ENCODE peak calls at places on chromosome 7, in ten cellular contexts. I, T, S, E, J, R, V, U, O and M are unnamed samples.

GRCh38 chr7:68604516-68604915 is 993.8 kb upstream of the AUTS2 start:
- DNase-seq in I (no peak), T (no peak), S (no peak), E (no peak), J (no peak), R (no peak), V (no peak), U (no peak), O (no peak), M (no peak)

GRCh38 chr7:90474284-90475210 is 5.1 kb downstream of the PTTG1IP2 start:
- DNase-seq in I (no peak), T (no peak), S (no peak), E (no peak), J (no peak), R (no peak), V (no peak), U (no peak), O (peak; percentile 67), M (no peak)

GRCh38 chr7:141071260-141071854 is 2.5 kb upstream of the TMEM178B start:
- DNase-seq in I (no peak), T (peak; percentile 87), S (no peak), E (peak; percentile 16), J (peak; percentile 71), R (peak; percentile 40), V (peak; percentile 35), U (peak; percentile 38), O (no peak), M (no peak)

GRCh38 chr7:102272075-102272916 is 14.4 kb upstream of the SH2B2 start:
- DNase-seq in I (peak; percentile 84), T (peak; percentile 93), S (peak; percentile 62), E (peak; percentile 76), J (peak; percentile 85), R (peak; percentile 86), V (peak; percentile 83), U (peak; percentile 75), O (peak; percentile 28), M (peak; percentile 89)

GRCh38 chr7:143245123-143245522 is 18.1 kb upstream of the GSTK1 start:
- DNase-seq in I (no peak), T (no peak), S (no peak), E (no peak), J (no peak), R (no peak), V (no peak), U (no peak), O (no peak), M (no peak)

GRCh38 chr7:158557441-158557755 is 30.2 kb downstream of the PTPRN2 start:
- DNase-seq in I (no peak), T (no peak), S (no peak), E (no peak), J (no peak), R (no peak), V (no peak), U (no peak), O (no peak), M (no peak)

GRCh38 chr7:43201912-43202311 is 89.5 kb downstream of the HECW1 start:
- DNase-seq in I (no peak), T (peak; percentile 3), S (no peak), E (no peak), J (no peak), R (no peak), V (no peak), U (no peak), O (no peak), M (no peak)

GRCh38 chr7:122528879-122529481 is 169.9 kb downstream of the RNF133 start:
- DNase-seq in I (no peak), T (no peak), S (no peak), E (no peak), J (no peak), R (peak; percentile 10), V (no peak), U (no peak), O (peak; percentile 5), M (no peak)

GRCh38 chr7:74480861-74481417 is 27.2 kb downstream of the GTF2IRD1 start:
- DNase-seq in I (peak; percentile 87), T (no peak), S (no peak), E (no peak), J (no peak), R (no peak), V (peak; percentile 62), U (peak; percentile 49), O (peak; percentile 67), M (no peak)
- TF ChIP-seq CTCF in I (no peak), T (no peak), S (no peak), E (no peak), J (no peak), R (no peak), V (no peak), U (no peak), O (no peak), M (no peak)

GRCh38 chr7:106736508-106737201 is 75.7 kb upstream of the CCDC71L start:
- DNase-seq in I (no peak), T (peak; percentile 78), S (no peak), E (peak; percentile 15), J (no peak), R (peak; percentile 33), V (no peak), U (no peak), O (peak; percentile 75), M (no peak)

GRCh38 chr7:106736123-106736507 is 75.2 kb upstream of the CCDC71L start:
- DNase-seq in I (no peak), T (no peak), S (no peak), E (no peak), J (no peak), R (no peak), V (no peak), U (no peak), O (no peak), M (no peak)

GRCh38 chr7:106735637-106736036 is 74.7 kb upstream of the CCDC71L start:
- DNase-seq in I (no peak), T (no peak), S (no peak), E (no peak), J (no peak), R (no peak), V (no peak), U (no peak), O (no peak), M (no peak)

GRCh38 chr7:106732045-106732444 is 71.1 kb upstream of the CCDC71L start:
- DNase-seq in I (no peak), T (no peak), S (no peak), E (no peak), J (no peak), R (no peak), V (no peak), U (no peak), O (no peak), M (no peak)

DNA sequence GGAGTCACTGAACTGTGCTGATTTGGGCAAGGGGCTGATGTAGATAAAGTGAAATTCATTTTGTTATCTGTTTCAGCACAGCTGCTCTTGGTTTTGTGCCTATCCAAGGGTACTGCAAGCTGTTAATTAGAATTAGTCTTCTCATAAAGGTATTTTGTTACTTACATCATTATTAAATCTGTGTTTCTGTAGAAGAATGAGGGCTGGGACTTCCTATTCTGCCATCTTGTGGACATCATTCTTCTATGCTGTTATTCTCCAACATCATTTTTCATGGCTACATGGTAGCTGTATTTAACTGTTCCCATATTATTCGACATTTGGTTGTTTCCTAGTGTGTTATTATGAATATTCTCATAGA is 76.2 kb upstream of the CCDC71L start:
- DNase-seq in I (no peak), T (no peak), S (no peak), E (no peak), J (no peak), R (no peak), V (no peak), U (no peak), O (no peak), M (no peak)
- TF ChIP-seq CTCF in I (no peak), T (peak; percentile 48), S (no peak), E (peak; percentile 25), J (peak; percentile 45), R (peak; percentile 38), V (no peak), U (peak; percentile 29), O (peak; percentile 52), M (no peak)

GRCh38 chr7:148148456-148148855 is 442.1 kb upstream of the C7orf33 start:
- DNase-seq in I (no peak), T (no peak), S (no peak), E (no peak), J (no peak), R (no peak), V (no peak), U (no peak), O (no peak), M (no peak)

GRCh38 chr7:148149730-148150129 is 440.8 kb upstream of the C7orf33 start:
- DNase-seq in I (no peak), T (no peak), S (no peak), E (no peak), J (no peak), R (no peak), V (no peak), U (no peak), O (no peak), M (no peak)

GRCh38 chr7:148155826-148156225 is 434.7 kb upstream of the C7orf33 start:
- DNase-seq in I (no peak), T (peak; percentile 47), S (no peak), E (no peak), J (no peak), R (no peak), V (no peak), U (no peak), O (no peak), M (no peak)

GRCh38 chr7:148153611-148154010 is 437.0 kb upstream of the C7orf33 start:
- DNase-seq in I (peak; percentile 60), T (no peak), S (no peak), E (no peak), J (no peak), R (no peak), V (peak; percentile 21), U (peak; percentile 81), O (no peak), M (no peak)

GRCh38 chr7:148151778-148152177 is 438.8 kb upstream of the C7orf33 start:
- DNase-seq in I (no peak), T (no peak), S (no peak), E (no peak), J (no peak), R (no peak), V (no peak), U (no peak), O (no peak), M (no peak)
- TF ChIP-seq CTCF in I (no peak), T (peak; percentile 40), S (peak; percentile 33), E (no peak), J (no peak), R (peak; percentile 6), V (no peak), U (no peak), O (no peak), M (no peak)

GRCh38 chr7:39609084-39609461 is 14.3 kb upstream of the RALA start:
- DNase-seq in I (no peak), T (no peak), S (no peak), E (no peak), J (no peak), R (no peak), V (peak; percentile 28), U (no peak), O (no peak), M (no peak)

GRCh38 chr7:39607865-39608264 is 15.5 kb upstream of the RALA start:
- DNase-seq in I (no peak), T (no peak), S (no peak), E (no peak), J (no peak), R (no peak), V (no peak), U (no peak), O (no peak), M (no peak)

GRCh38 chr7:39608278-39608677 is 15.1 kb upstream of the RALA start:
- DNase-seq in I (no peak), T (no peak), S (no peak), E (no peak), J (no peak), R (no peak), V (no peak), U (no peak), O (no peak), M (no peak)

GRCh38 chr7:39606941-39607340 is 16.4 kb upstream of the RALA start:
- DNase-seq in I (no peak), T (no peak), S (no peak), E (no peak), J (no peak), R (no peak), V (no peak), U (no peak), O (no peak), M (no peak)

DNA sequence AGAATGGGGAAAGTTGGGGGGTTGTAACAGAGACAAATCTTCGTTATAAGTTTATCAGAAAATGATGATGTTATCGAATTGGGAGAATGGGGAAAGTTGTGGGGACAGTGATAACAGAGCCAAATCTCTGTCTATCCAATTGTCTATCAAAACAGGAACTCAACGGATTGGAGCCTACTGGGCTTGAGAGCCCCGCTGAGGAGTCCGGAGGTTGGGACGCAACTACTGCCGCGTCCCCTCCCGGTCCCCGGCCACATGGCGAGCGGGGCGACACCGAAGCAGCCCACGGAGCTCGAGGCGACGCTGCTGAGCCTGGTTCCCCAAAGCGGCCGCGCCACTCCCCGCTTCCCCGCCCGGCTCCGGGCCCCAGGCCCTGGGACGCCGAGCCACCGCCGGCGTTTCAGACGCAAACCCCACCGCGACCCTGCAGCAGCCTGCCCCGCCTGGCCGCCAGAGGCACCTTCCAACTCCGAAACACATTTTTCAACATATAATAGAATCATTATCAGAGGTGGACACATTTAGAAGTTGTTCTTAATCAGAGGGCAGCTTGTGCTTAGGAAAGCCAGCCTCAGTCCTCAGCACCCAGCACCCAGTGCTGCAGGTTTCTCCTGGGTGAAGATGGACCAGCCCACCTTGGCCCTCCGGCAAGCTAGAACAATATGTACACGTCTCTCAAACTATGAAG is 13.8 kb upstream of the RALA start:
- DNase-seq in I (peak; percentile 57), T (peak; percentile 80), S (peak; percentile 37), E (peak; percentile 26), J (peak; percentile 26), R (peak; percentile 58), V (peak; percentile 21), U (peak; percentile 33), O (no peak), M (no peak)
- TF ChIP-seq CTCF in I (no peak), T (peak; percentile 64), S (no peak), E (peak; percentile 50), J (peak; percentile 38), R (peak; percentile 14), V (no peak), U (peak; percentile 33), O (no peak), M (no peak)